ENCODE peak calls at places on chromosomes 3 and 15, in five cellular contexts. I is A549, P is head of caudate nucleus, E is SK-N-MC, F is cardiac fibroblast. L is an unnamed sample.

GRCh38 chr3:160130950-160131349 is 94.3 kb upstream of the C3orf80 start:
- DNase-seq in P (no peak), I (no peak), F (peak), E (no peak), L (no peak)

GRCh38 chr15:68256675-68257450 is 20.7 kb upstream of the FEM1B start:
- DNase-seq in E (no peak), I (peak), F (peak), P (peak), L (peak)

GRCh38 chr3:184134746-184135148 is 411 bp upstream of the EIF2B5 start:
- DNase-seq in I (no peak), P (no peak), F (no peak), E (no peak), L (no peak)

GRCh38 chr15:31271224-31271635 is 55.4 kb upstream of the KLF13 start:
- DNase-seq in I (no peak), P (no peak), F (no peak), E (no peak), L (peak)

GRCh38 chr15:80404719-80405553 is 754 bp downstream of the ARNT2 start:
- DNase-seq in F (no peak), E (no peak), I (peak), P (peak), L (no peak)

GRCh38 chr15:92077353-92078080 is 224.0 kb downstream of the SLCO3A1 start:
- DNase-seq in F (peak), I (peak), P (peak), E (no peak), L (peak)

GRCh38 chr3:155281892-155282291 is 11.6 kb downstream of the STRIT1 start:
- DNase-seq in I (no peak), P (no peak), E (no peak), F (peak), L (no peak)

GRCh38 chr3:188243124-188243795 is 89.3 kb downstream of the LPP start:
- DNase-seq in I (no peak), E (no peak), F (peak), P (no peak), L (no peak)

GRCh38 chr3:22713936-22714335 is 489.2 kb upstream of the UBE2E2 start:
- DNase-seq in E (no peak), P (no peak), F (peak), I (peak), L (no peak)

GRCh38 chr15:81469154-81469553 is 95.1 kb upstream of the TMC3 start:
- DNase-seq in E (no peak), I (no peak), F (no peak), P (no peak), L (no peak)

GRCh38 chr3:182713743-182714517 is 79.4 kb upstream of the ATP11B start:
- DNase-seq in P (no peak), E (peak), F (peak), I (peak), L (peak)

GRCh38 chr3:14796403-14797077 is 22.2 kb upstream of the FGD5 start:
- DNase-seq in I (no peak), P (no peak), E (no peak), F (no peak), L (no peak)

GRCh38 chr3:29178809-29179793 is 101.8 kb upstream of the RBMS3 start:
- DNase-seq in I (no peak), F (no peak), P (no peak), E (no peak), L (no peak)

GRCh38 chr15:60932051-60932915 is 296.8 kb downstream of the RORA start:
- DNase-seq in F (peak), P (peak), E (no peak), I (peak), L (peak)

GRCh38 chr3:64932666-64933342 is 245.0 kb upstream of the ADAMTS9 start:
- DNase-seq in E (no peak), I (no peak), F (no peak), P (no peak), L (no peak)

GRCh38 chr3:44055951-44056350 is 185.7 kb upstream of the TOPAZ1 start:
- DNase-seq in P (no peak), I (no peak), F (no peak), E (no peak), L (peak)

GRCh38 chr15:93974804-93975481 is 256.4 kb upstream of the MCTP2 start:
- DNase-seq in I (peak), E (no peak), P (peak), F (peak), L (peak)

GRCh38 chr3:62372621-62373041 is 719 bp downstream of the FEZF2 start:
- DNase-seq in P (no peak), I (peak), F (no peak), E (no peak), L (no peak)

GRCh38 chr3:17478673-17479072 is 263.8 kb downstream of the TBC1D5 start:
- DNase-seq in F (peak), E (no peak), P (no peak), I (peak), L (peak)

GRCh38 chr3:67654832-67655152 is 380 bp upstream of the SUCLG2 start:
- DNase-seq in I (no peak), P (no peak), E (no peak), F (no peak), L (no peak)

GRCh38 chr3:157390713-157391515 is 45.7 kb upstream of the PTX3 start:
- DNase-seq in I (no peak), F (peak), P (no peak), E (no peak), L (no peak)

GRCh38 chr3:168117853-168118313 is 22.2 kb upstream of the GOLIM4 start:
- DNase-seq in I (peak), P (no peak), F (peak), E (no peak), L (no peak)

GRCh38 chr15:85329561-85330421 is 50.6 kb upstream of the AKAP13 start:
- DNase-seq in P (peak), I (peak), E (no peak), F (peak), L (no peak)

GRCh38 chr3:126053513-126053912 is 30.4 kb downstream of the SLC41A3 start:
- DNase-seq in I (no peak), P (no peak), E (no peak), F (peak), L (no peak)

GRCh38 chr3:188947983-188948657 is 223.7 kb upstream of the TPRG1 start:
- DNase-seq in E (peak), I (peak), F (peak), P (peak), L (peak)

GRCh38 chr3:46517016-46517770 is 19.4 kb downstream of the RTP3 start:
- DNase-seq in P (no peak), F (peak), E (no peak), I (peak), L (peak)

GRCh38 chr3:169841171-169841570 is 28.5 kb upstream of the LRRC34 start:
- DNase-seq in I (no peak), P (no peak), E (no peak), F (peak), L (no peak)

GRCh38 chr3:122793568-122794416 is at the start of gene HSPBAP1:
- DNase-seq in I (peak), P (peak), E (peak), F (peak), L (peak)

GRCh38 chr15:25848325-25848724 is 14.8 kb downstream of the ATP10A start:
- DNase-seq in I (no peak), E (no peak), P (no peak), F (no peak), L (no peak)

GRCh38 chr3:54176106-54176505 is 53.8 kb downstream of the CACNA2D3 start:
- DNase-seq in I (no peak), E (no peak), F (no peak), P (no peak), L (no peak)

GRCh38 chr15:38882226-38882625 is 317.6 kb upstream of the RASGRP1 start:
- DNase-seq in F (no peak), I (no peak), P (no peak), E (no peak), L (no peak)